ENCODE peak calls at places on chromosomes 11 and 22, in five cellular contexts. A is HCT116, O is MM.1S, Q is GM23248, P is neural progenitor cell. B is an unnamed sample.

GRCh38 chr11:130103296-130103814 is 33.7 kb downstream of the APLP2 start:
- DNase-seq in A (no peak), O (no peak), Q (peak; percentile 90), P (no peak), B (peak; percentile 30)

GRCh38 chr11:126378763-126379162 is 23.3 kb downstream of the ST3GAL4 start:
- DNase-seq in A (no peak), O (no peak), Q (no peak), P (no peak), B (no peak)

GRCh38 chr11:7252683-7253213 is 1.0 kb downstream of the SYT9 start:
- DNase-seq in A (no peak), O (no peak), Q (no peak), P (peak; percentile 41), B (no peak)

GRCh38 chr22:32649515-32650200 is 151.8 kb upstream of the TIMP3 start:
- DNase-seq in A (no peak), O (no peak), Q (peak; percentile 89), P (no peak), B (peak; percentile 34)

GRCh38 chr11:75495749-75496641 is 29.7 kb downstream of the GDPD5 start:
- DNase-seq in A (no peak), O (no peak), Q (no peak), P (peak; percentile 61), B (no peak)

GRCh38 chr22:44497218-44497903 is 672 bp downstream of the RTL6 start:
- DNase-seq in A (no peak), O (no peak), Q (peak; percentile 59), P (peak; percentile 40), B (peak; percentile 41)

GRCh38 chr22:23073506-23074229 is 3.3 kb downstream of the GNAZ start:
- DNase-seq in A (no peak), O (no peak), Q (no peak), P (no peak), B (no peak)

GRCh38 chr11:100639140-100639539 is 47.9 kb upstream of the ARHGAP42 start:
- DNase-seq in A (no peak), O (no peak), Q (no peak), P (no peak), B (peak; percentile 44)

GRCh38 chr11:134271978-134272377 is 4.2 kb upstream of the GLB1L3 start:
- DNase-seq in A (no peak), O (no peak), Q (no peak), P (no peak), B (no peak)

GRCh38 chr11:81010631-81011030 is 1569.8 kb upstream of the TENM4 start:
- DNase-seq in A (no peak), O (no peak), Q (no peak), P (no peak), B (no peak)

GRCh38 chr11:2926611-2927492 is 2.4 kb downstream of the PHLDA2 start:
- DNase-seq in A (no peak), O (no peak), Q (no peak), P (no peak), B (no peak)

GRCh38 chr11:134207538-134208239 is 16.1 kb downstream of the NCAPD3 start:
- DNase-seq in A (no peak), O (no peak), Q (peak; percentile 51), P (peak; percentile 43), B (peak; percentile 31)

GRCh38 chr11:46290598-46291309 is 13.3 kb downstream of the CREB3L1 start:
- DNase-seq in A (no peak), O (no peak), Q (peak; percentile 97), P (peak; percentile 90), B (peak; percentile 98)

GRCh38 chr11:22432331-22433065 is 94.3 kb downstream of the SLC17A6 start:
- DNase-seq in A (no peak), O (no peak), Q (peak; percentile 58), P (peak; percentile 32), B (no peak)

GRCh38 chr11:114027941-114028340 is 31.6 kb upstream of the ZBTB16 start:
- DNase-seq in A (no peak), O (no peak), Q (peak; percentile 23), P (no peak), B (no peak)

GRCh38 chr22:38696606-38697005 is 4.1 kb downstream of the JOSD1 start:
- DNase-seq in A (peak; percentile 68), O (no peak), Q (peak; percentile 94), P (no peak), B (peak; percentile 65)

GRCh38 chr11:119441898-119442243 is 18.9 kb upstream of the THY1 start:
- DNase-seq in A (no peak), O (no peak), Q (no peak), P (no peak), B (no peak)

GRCh38 chr11:18203723-18204122 is 31.1 kb downstream of the MRGPRX4 start:
- DNase-seq in A (peak; percentile 8), O (no peak), Q (peak; percentile 38), P (peak; percentile 80), B (peak; percentile 50)

GRCh38 chr11:54979375-54979774 is 272.7 kb downstream of the OR4A5 start:
- DNase-seq in A (no peak), O (no peak), Q (no peak), P (no peak), B (no peak)

GRCh38 chr11:33982661-33983060 is 68.9 kb upstream of the CAPRIN1 start:
- DNase-seq in A (no peak), O (no peak), Q (no peak), P (no peak), B (no peak)

GRCh38 chr11:1567721-1568100 is 4.4 kb downstream of the DUSP8 start:
- DNase-seq in A (no peak), O (no peak), Q (no peak), P (no peak), B (no peak)

GRCh38 chr11:17036666-17037658 is 22.7 kb upstream of the PLEKHA7 start:
- DNase-seq in A (peak; percentile 7), O (no peak), Q (no peak), P (peak; percentile 44), B (peak; percentile 6)

GRCh38 chr11:118674094-118674460 is 5.4 kb downstream of the TREH start:
- DNase-seq in A (no peak), O (no peak), Q (no peak), P (no peak), B (no peak)

GRCh38 chr22:24952837-24953293 is 349 bp downstream of the KIAA1671 start:
- DNase-seq in A (peak; percentile 31), O (no peak), Q (peak; percentile 80), P (peak; percentile 88), B (peak; percentile 78)

GRCh38 chr11:114166897-114167323 is 107.4 kb downstream of the ZBTB16 start:
- DNase-seq in A (no peak), O (peak; percentile 87), Q (peak; percentile 88), P (no peak), B (peak; percentile 45)

GRCh38 chr22:27206001-27206746 is 548.8 kb downstream of the MIAT start:
- DNase-seq in A (no peak), O (no peak), Q (peak; percentile 65), P (no peak), B (no peak)

GRCh38 chr11:110524227-110524626 is 94.5 kb downstream of the FDX1 start:
- DNase-seq in A (no peak), O (no peak), Q (peak; percentile 97), P (no peak), B (peak; percentile 26)

GRCh38 chr11:62857541-62857982 is 18.2 kb upstream of the WDR74 start:
- DNase-seq in A (no peak), O (no peak), Q (no peak), P (no peak), B (no peak)

GRCh38 chr11:777288-778255 is at the start of gene GATD1:
- DNase-seq in A (peak; percentile 46), O (peak; percentile 93), Q (peak; percentile 96), P (peak; percentile 96), B (peak; percentile 97)

GRCh38 chr11:31796523-31797226 is 14.4 kb downstream of the PAX6 start:
- DNase-seq in A (no peak), O (no peak), Q (no peak), P (peak; percentile 53), B (no peak)

GRCh38 chr11:77316733-77317342 is 15.4 kb upstream of the GDPD4 start:
- DNase-seq in A (no peak), O (no peak), Q (no peak), P (no peak), B (no peak)

GRCh38 chr22:35564975-35565867 is 24.6 kb downstream of the RASD2 start:
- DNase-seq in A (no peak), O (no peak), Q (peak; percentile 64), P (no peak), B (no peak)

GRCh38 chr22:42662114-42663021 is 13.2 kb upstream of the CYB5R3 start:
- DNase-seq in A (no peak), O (peak; percentile 53), Q (peak; percentile 86), P (peak; percentile 91), B (peak; percentile 90)

DNA sequence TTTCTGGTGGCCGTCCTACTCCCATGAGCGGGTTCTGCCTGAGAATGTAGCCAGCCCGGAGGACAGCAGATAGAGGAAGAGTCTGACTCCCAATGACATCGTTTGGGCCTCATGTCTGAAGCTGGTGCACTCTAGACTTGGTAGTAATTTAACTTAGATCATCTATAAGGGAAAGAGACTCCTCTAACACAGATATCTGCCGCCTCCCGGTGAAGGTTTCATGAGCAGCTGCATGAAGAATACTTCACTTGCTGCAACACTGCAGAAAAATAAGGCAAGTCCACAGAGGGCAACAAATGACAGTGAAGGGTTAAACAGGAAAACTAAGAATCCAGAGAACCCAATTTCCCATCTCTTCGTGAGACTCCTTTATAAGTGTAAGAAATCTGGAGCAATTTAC is 5.9 kb upstream of the ARL2 start:
- DNase-seq in A (no peak), O (no peak), Q (no peak), P (no peak), B (no peak)
- H2AFZ ChIP-seq in A (no peak overlapping the region), O (no peak overlapping the region), Q (peak overlapping the region; percentile 7), P (no peak overlapping the region), B (no peak overlapping the region)

DNA sequence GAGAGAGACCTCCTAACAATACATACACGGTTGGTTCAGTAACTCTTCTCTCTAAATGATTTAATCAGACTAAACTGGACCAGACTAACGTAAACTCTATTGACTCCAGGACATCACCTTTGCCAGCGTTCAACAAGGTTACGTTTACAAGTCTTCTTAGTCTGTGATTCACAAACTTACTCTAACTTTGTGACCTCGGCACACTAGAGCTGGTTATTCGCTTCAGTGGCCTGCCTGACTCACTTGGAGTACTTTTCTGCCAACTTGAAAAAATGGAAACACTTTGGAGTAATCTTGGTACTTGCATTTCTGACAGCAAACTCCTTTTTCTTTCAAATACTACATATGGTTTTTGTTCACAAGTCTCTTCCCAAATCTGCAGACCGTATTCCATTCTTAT is 26.2 kb downstream of the MTMR2 start:
- DNase-seq in A (no peak), O (no peak), Q (peak; percentile 60), P (no peak), B (no peak)
- H3K4me2 ChIP-seq in A (no peak overlapping the region), O (no peak overlapping the region), Q (no peak overlapping the region), P (no peak overlapping the region), B (no peak overlapping the region)

GRCh38 chr11:112163875-112164521 is at the start of gene IL18:
- DNase-seq in A (peak; percentile 78), O (no peak), Q (peak; percentile 81), P (peak; percentile 46), B (peak; percentile 45)
- TF ChIP-seq EZH2phosphoT487 in A (no peak), O (no peak), Q (no peak), P (no peak), B (no peak)

GRCh38 chr11:78423241-78423640 is 5.6 kb upstream of the GAB2 start:
- DNase-seq in A (no peak), O (no peak), Q (no peak), P (no peak), B (no peak)

GRCh38 chr11:78427615-78428272 is 10.1 kb upstream of the GAB2 start:
- DNase-seq in A (no peak), O (peak; percentile 35), Q (no peak), P (no peak), B (no peak)

GRCh38 chr11:78425436-78425835 is 7.8 kb upstream of the GAB2 start:
- DNase-seq in A (no peak), O (no peak), Q (no peak), P (no peak), B (no peak)

GRCh38 chr11:78426845-78427244 is 9.2 kb upstream of the GAB2 start:
- DNase-seq in A (no peak), O (no peak), Q (no peak), P (no peak), B (no peak)

GRCh38 chr11:78424334-78425270 is 7.0 kb upstream of the GAB2 start:
- DNase-seq in A (no peak), O (peak; percentile 64), Q (peak; percentile 28), P (no peak), B (no peak)
- H2AFZ ChIP-seq in A (no peak overlapping the region), O (peak overlapping the region; percentile 26), Q (no peak overlapping the region), P (no peak overlapping the region), B (no peak overlapping the region)